ENCODE peak calls at places on chromosome 3, in ten cellular contexts. U is A549; S is fibroblast of the aortic adventitia; X is lung; Y is astrocyte of the spinal cord; M is CD4-positive, alpha-beta T cell; Q is sigmoid colon; N is pancreas; F is IMR-90; R is HL-60. Z is an unnamed sample.

GRCh38 chr3:186679151-186679550 is 13.3 kb downstream of the HRG start:
- DNase-seq in U (no peak), S (no peak), X (no peak), Y (no peak), M (no peak), Q (no peak), N (no peak), F (no peak), R (no peak), Z (no peak)

GRCh38 chr3:66442254-66443249 is 58.3 kb downstream of the LRIG1 start:
- DNase-seq in U (no peak), S (peak), X (peak), Y (peak), M (no peak), Q (peak), N (peak), F (peak), R (no peak), Z (no peak)

GRCh38 chr3:46979958-46980497 is 562 bp downstream of the NBEAL2 start:
- DNase-seq in U (no peak), S (no peak), X (no peak), Y (no peak), M (no peak), Q (no peak), N (peak), F (no peak), R (no peak), Z (no peak)

GRCh38 chr3:107846282-107846852 is 244.5 kb downstream of the CD47 start:
- DNase-seq in U (peak), S (peak), X (peak), Y (peak), M (no peak), Q (peak), N (peak), F (peak), R (peak), Z (no peak)

GRCh38 chr3:23837691-23838090 is 31.9 kb downstream of the UBE2E1 start:
- DNase-seq in U (no peak), S (no peak), X (no peak), Y (no peak), M (no peak), Q (no peak), N (no peak), F (no peak), R (no peak), Z (no peak)

GRCh38 chr3:65493938-65494337 is 544.8 kb downstream of the MAGI1 start:
- DNase-seq in U (no peak), S (no peak), X (no peak), Y (no peak), M (no peak), Q (no peak), N (no peak), F (no peak), R (no peak), Z (no peak)

GRCh38 chr3:40504636-40505430 is 1.0 kb upstream of the ZNF620 start:
- DNase-seq in U (peak), S (peak), X (peak), Y (peak), M (no peak), Q (no peak), N (peak), F (peak), R (no peak), Z (no peak)

GRCh38 chr3:116939091-116939490 is 229.5 kb downstream of the TUSC7 start:
- DNase-seq in U (no peak), S (no peak), X (no peak), Y (no peak), M (no peak), Q (no peak), N (no peak), F (no peak), R (no peak), Z (no peak)

GRCh38 chr3:112354642-112355333 is 21.8 kb downstream of the CD200 start:
- DNase-seq in U (no peak), S (no peak), X (no peak), Y (no peak), M (no peak), Q (no peak), N (no peak), F (no peak), R (no peak), Z (no peak)

GRCh38 chr3:120399372-120399771 is 50.2 kb upstream of the LRRC58 start:
- DNase-seq in U (no peak), S (no peak), X (no peak), Y (no peak), M (no peak), Q (no peak), N (no peak), F (no peak), R (no peak), Z (no peak)

GRCh38 chr3:156037356-156037755 is 83.0 kb upstream of the KCNAB1 start:
- DNase-seq in U (no peak), S (no peak), X (no peak), Y (no peak), M (no peak), Q (no peak), N (no peak), F (no peak), R (no peak), Z (no peak)

GRCh38 chr3:141878326-141878725 is 1.9 kb downstream of the ATP1B3 start:
- DNase-seq in U (no peak), S (no peak), X (no peak), Y (peak), M (no peak), Q (no peak), N (no peak), F (no peak), R (no peak), Z (no peak)

GRCh38 chr3:42612928-42613327 is 12.4 kb downstream of the NKTR start:
- DNase-seq in U (no peak), S (no peak), X (no peak), Y (no peak), M (no peak), Q (no peak), N (no peak), F (no peak), R (no peak), Z (no peak)

GRCh38 chr3:16441306-16441898 is 72.1 kb downstream of the RFTN1 start:
- DNase-seq in U (no peak), S (peak), X (no peak), Y (peak), M (no peak), Q (no peak), N (no peak), F (peak), R (no peak), Z (no peak)

GRCh38 chr3:131549340-131549739 is 46.6 kb upstream of the MRPL3 start:
- DNase-seq in U (peak), S (no peak), X (no peak), Y (peak), M (no peak), Q (no peak), N (no peak), F (no peak), R (no peak), Z (no peak)

GRCh38 chr3:62940763-62941632 is 65.8 kb upstream of the CADPS start:
- DNase-seq in U (no peak), S (peak), X (no peak), Y (peak), M (no peak), Q (no peak), N (no peak), F (peak), R (no peak), Z (no peak)

GRCh38 chr3:139559541-139559940 is 20.0 kb upstream of the RBP1 start:
- DNase-seq in U (no peak), S (no peak), X (no peak), Y (peak), M (no peak), Q (no peak), N (no peak), F (peak), R (no peak), Z (no peak)

GRCh38 chr3:38992117-38992779 is 59.5 kb downstream of the SCN11A start:
- DNase-seq in U (peak), S (peak), X (no peak), Y (peak), M (no peak), Q (no peak), N (no peak), F (peak), R (no peak), Z (no peak)

GRCh38 chr3:190581041-190581501 is 67.2 kb downstream of the IL1RAP start:
- DNase-seq in U (no peak), S (peak), X (no peak), Y (peak), M (no peak), Q (no peak), N (no peak), F (peak), R (no peak), Z (no peak)

GRCh38 chr3:66898155-66898554 is 100.0 kb upstream of the KBTBD8 start:
- DNase-seq in U (no peak), S (no peak), X (no peak), Y (no peak), M (no peak), Q (no peak), N (no peak), F (no peak), R (no peak), Z (no peak)

GRCh38 chr3:170751083-170751893 is 118.7 kb downstream of the RPL22L1 start:
- DNase-seq in U (peak), S (peak), X (peak), Y (peak), M (no peak), Q (peak), N (peak), F (peak), R (no peak), Z (no peak)

GRCh38 chr3:130395916-130396315 is 50.4 kb downstream of the COL6A5 start:
- DNase-seq in U (peak), S (no peak), X (no peak), Y (peak), M (no peak), Q (no peak), N (no peak), F (peak), R (no peak), Z (no peak)

GRCh38 chr3:171417137-171417536 is 43.1 kb downstream of the TNIK start:
- DNase-seq in U (no peak), S (peak), X (no peak), Y (no peak), M (no peak), Q (no peak), N (no peak), F (peak), R (no peak), Z (no peak)

DNA sequence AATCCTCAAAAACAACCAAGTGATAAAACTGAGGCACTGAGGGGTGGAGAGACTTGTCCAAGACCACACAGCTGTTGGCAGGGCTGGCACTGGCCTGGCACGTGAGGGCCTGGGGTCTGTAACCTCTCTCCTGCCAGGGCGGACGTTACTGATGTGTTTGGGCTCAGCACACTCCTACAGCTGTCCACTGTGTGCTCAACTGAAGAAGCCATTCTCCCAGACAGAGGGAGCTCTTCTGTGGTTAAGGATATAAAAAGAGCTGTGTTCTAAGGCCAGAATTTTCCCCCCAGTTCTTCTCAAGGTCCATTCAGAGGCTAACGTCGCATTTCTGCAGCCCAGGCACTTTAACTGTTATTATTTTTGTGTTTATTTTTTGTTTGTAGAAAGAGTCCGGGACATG is 429.0 kb upstream of the ATP11B start:
- DNase-seq in U (no peak), S (no peak), X (no peak), Y (peak), M (no peak), Q (no peak), N (no peak), F (no peak), R (no peak), Z (no peak)
- TF ChIP-seq CTCF in U (no peak), S (no peak), X (no peak), Y (peak), M (no peak), Q (no peak), N (no peak), F (no peak), R (no peak), Z (no peak)

GRCh38 chr3:157086775-157087174 is 73.2 kb downstream of the CCNL1 start:
- DNase-seq in U (no peak), S (no peak), X (no peak), Y (no peak), M (no peak), Q (no peak), N (no peak), F (no peak), R (no peak), Z (no peak)

GRCh38 chr3:157089455-157090221 is 70.3 kb downstream of the CCNL1 start:
- DNase-seq in U (peak), S (peak), X (peak), Y (no peak), M (no peak), Q (peak), N (peak), F (peak), R (no peak), Z (peak)

GRCh38 chr3:157088133-157088488 is 71.8 kb downstream of the CCNL1 start:
- DNase-seq in U (no peak), S (no peak), X (no peak), Y (no peak), M (no peak), Q (no peak), N (no peak), F (no peak), R (no peak), Z (no peak)

GRCh38 chr3:157087398-157088132 is 72.4 kb downstream of the CCNL1 start:
- DNase-seq in U (peak), S (peak), X (no peak), Y (no peak), M (no peak), Q (no peak), N (no peak), F (no peak), R (no peak), Z (no peak)

GRCh38 chr3:157088506-157089454 is 71.2 kb downstream of the CCNL1 start:
- DNase-seq in U (peak), S (peak), X (peak), Y (peak), M (peak), Q (peak), N (peak), F (peak), R (peak), Z (peak)
- TF ChIP-seq CTCF in U (no peak), S (no peak), X (no peak), Y (peak), M (peak), Q (no peak), N (no peak), F (peak), R (no peak), Z (no peak)

GRCh38 chr3:71581981-71582611 is 1.4 kb downstream of the FOXP1 start:
- DNase-seq in U (peak), S (peak), X (peak), Y (peak), M (peak), Q (peak), N (peak), F (no peak), R (peak), Z (peak)

GRCh38 chr3:71584216-71585061 is 911 bp upstream of the FOXP1 start:
- DNase-seq in U (peak), S (peak), X (peak), Y (peak), M (peak), Q (peak), N (peak), F (peak), R (peak), Z (no peak)

GRCh38 chr3:71583569-71584215 is at the start of gene FOXP1:
- DNase-seq in U (peak), S (peak), X (peak), Y (peak), M (peak), Q (peak), N (peak), F (peak), R (peak), Z (peak)

GRCh38 chr3:71581451-71581980 is 2.0 kb downstream of the FOXP1 start:
- DNase-seq in U (peak), S (peak), X (peak), Y (peak), M (peak), Q (peak), N (peak), F (no peak), R (no peak), Z (peak)

DNA sequence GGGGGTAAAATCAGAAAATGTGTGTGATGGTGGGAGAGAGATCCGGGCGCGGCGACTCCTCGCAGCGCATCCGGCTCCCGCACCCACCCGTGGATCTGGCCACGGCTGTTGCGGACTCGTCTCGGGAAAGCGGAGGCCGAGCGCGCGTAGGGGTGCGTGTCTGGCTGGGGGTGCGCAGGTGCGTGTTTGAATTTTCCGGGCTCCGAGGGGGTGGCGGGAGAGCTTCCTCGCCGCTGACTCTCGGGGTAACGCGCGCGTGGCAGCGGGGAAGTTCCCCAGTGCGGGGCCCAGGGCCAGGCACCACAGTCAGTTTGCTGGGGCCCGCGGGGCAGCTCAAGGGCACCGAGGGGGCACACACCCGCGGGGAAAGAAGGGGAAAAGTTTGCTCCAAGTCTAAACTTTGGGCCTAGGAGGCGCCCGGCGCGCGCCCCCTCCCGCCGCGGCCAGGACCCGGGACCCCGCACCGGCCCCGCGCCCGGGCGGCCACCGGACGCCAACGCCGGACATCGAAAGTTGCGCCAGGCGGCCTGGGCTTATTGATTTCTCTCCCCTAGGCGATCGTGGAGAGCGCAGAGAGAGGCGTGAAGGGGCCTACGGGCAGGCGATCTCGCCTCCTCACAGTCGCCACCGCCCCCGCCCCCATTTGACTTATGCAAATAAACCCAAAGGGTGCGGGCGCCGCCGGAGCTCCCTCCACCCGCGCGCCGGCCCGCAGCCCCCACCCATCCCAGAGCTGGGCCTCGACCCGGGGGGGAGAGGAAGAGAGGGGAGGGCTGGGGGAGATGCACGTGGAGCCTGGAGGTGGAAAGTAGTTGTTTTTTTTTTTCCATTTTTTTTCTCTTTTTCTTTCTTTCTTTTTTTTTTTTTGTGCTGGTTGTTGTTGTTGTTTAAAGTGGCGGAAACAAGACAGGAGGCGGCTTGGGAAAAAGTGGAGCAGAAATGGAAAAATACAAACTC is 638 bp downstream of the FOXP1 start:
- DNase-seq in U (peak), S (peak), X (peak), Y (peak), M (peak), Q (peak), N (peak), F (peak), R (peak), Z (peak)
- TF ChIP-seq CTCF in U (no peak), S (no peak), X (no peak), Y (no peak), M (no peak), Q (no peak), N (no peak), F (peak), R (no peak), Z (no peak)

GRCh38 chr3:1442271-1442670 is 349.4 kb downstream of the CNTN6 start:
- DNase-seq in U (no peak), S (no peak), X (no peak), Y (no peak), M (no peak), Q (no peak), N (no peak), F (no peak), R (no peak), Z (no peak)

GRCh38 chr3:1444196-1444595 is 351.4 kb downstream of the CNTN6 start:
- DNase-seq in U (no peak), S (no peak), X (no peak), Y (no peak), M (no peak), Q (no peak), N (no peak), F (no peak), R (no peak), Z (no peak)

DNA sequence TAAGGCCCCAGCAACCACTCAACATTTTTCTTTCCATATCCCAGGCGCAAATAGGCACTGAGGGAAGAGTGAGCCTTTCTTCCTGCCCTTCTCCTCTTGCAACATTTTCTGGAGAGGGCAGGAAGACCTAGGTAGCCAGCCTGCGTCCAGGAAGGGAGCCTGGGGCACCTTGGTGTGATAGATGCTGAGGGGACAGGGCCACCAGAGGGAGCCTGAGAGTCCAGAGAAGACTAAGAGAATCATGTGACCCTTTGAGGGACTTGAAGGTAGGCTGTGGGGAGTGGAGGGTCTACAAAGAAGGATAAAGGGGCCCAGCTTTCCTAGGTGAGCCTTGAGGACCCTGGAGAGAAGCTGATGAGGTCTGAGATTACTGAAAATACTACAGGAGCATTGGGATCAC is 346.6 kb downstream of the CNTN6 start:
- DNase-seq in U (peak), S (no peak), X (no peak), Y (no peak), M (no peak), Q (no peak), N (peak), F (no peak), R (no peak), Z (no peak)
- TF ChIP-seq CTCF in U (no peak), S (no peak), X (no peak), Y (no peak), M (no peak), Q (no peak), N (no peak), F (no peak), R (no peak), Z (no peak)

DNA sequence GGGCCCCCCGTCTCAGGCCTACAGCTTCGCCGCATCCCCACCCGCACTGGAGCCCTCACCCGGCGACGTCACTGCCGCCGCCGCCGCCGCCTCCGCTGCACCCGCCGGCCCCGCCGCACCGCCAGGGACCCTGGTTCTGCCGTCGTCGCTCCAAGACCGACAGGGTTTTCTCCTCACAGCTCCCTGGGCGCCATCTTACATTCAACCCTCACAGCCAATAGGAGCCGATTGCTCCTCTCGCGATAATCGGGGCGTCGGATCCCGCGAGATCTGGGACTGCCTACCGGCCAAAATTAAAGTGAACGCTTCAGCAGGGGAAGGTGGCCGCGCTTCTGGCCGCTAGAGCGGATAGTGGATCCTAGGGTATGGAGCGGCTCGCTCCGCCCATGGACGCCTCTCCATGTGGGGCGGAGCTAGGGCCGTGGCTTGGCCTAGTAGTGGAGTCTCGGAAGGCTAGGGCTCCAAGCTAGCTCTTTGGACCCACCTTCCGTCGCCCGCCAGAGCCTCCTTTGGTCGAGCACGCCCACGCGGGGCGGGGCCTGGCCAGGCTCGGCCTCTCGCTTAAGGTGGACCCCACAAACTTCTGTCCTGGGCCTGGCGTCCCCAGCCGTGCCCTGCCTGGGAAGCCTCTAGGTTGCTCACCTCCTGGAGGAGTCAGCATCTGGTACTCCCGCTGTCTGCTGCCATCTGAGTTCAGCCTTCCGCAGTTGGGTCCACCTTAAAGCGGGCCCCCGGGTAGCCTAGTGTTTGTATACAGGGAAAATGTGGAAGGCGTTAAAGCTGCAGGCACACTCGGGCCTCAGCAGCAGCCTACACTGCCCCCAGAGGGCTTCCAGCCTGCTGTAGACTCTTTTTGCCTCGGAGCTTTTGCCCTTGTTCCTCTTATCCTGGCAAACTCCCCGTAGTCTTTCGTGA is at the start of gene QRICH1:
- DNase-seq in U (peak), S (peak), X (peak), Y (peak), M (peak), Q (peak), N (peak), F (peak), R (peak), Z (peak)
- TF ChIP-seq CTCF in U (peak), S (peak), X (peak), Y (peak), M (peak), Q (no peak), N (no peak), F (peak), R (peak), Z (peak)